ENCODE peak calls at places on chromosomes 16 and 17, in five cellular contexts. B is tibial nerve, M is fibroblast of lung, W is A673, Q is left lung. P is an unnamed sample.
A peak's percentile ranks its signal among the peaks of the same experiment; 100 is the strongest.

GRCh38 chr16:12677472-12677871 is 126.2 kb downstream of the CPPED1 start:
- DNase-seq in W (no peak), Q (no peak), B (no peak), M (no peak), P (no peak)

GRCh38 chr17:41754066-41754465 is 19.6 kb upstream of the HAP1 start:
- DNase-seq in M (no peak), W (no peak), Q (no peak), B (no peak), P (no peak)

GRCh38 chr16:24070851-24071250 is 185.3 kb upstream of the CACNG3 start:
- DNase-seq in B (no peak), Q (no peak), W (peak; percentile 89), M (peak; percentile 6), P (peak; percentile 15)

GRCh38 chr17:43737722-43738121 is 20.9 kb downstream of the SOST start:
- DNase-seq in B (no peak), Q (no peak), W (no peak), M (no peak), P (no peak)

GRCh38 chr17:10036511-10037061 is 131.5 kb upstream of the RCVRN start:
- DNase-seq in W (no peak), B (peak; percentile 73), Q (peak; percentile 90), M (no peak), P (peak; percentile 41)

GRCh38 chr17:17765359-17765758 is 71.4 kb downstream of the SREBF1 start:
- DNase-seq in Q (no peak), M (peak; percentile 34), W (no peak), B (no peak), P (no peak)

GRCh38 chr16:11615756-11616447 is 29.2 kb upstream of the LITAF start:
- DNase-seq in B (no peak), M (peak; percentile 54), Q (no peak), W (no peak), P (no peak)

GRCh38 chr17:34639706-34640425 is 60.5 kb downstream of the TMEM132E start:
- DNase-seq in Q (no peak), M (no peak), W (no peak), B (no peak), P (no peak)

GRCh38 chr17:60421273-60422161 is 772 bp upstream of the CHCT1 start:
- DNase-seq in Q (peak; percentile 95), M (peak; percentile 45), B (peak; percentile 35), W (peak; percentile 90), P (peak; percentile 72)

GRCh38 chr16:72179592-72179991 is 7.6 kb upstream of the PMFBP1 start:
- DNase-seq in M (no peak), B (no peak), W (no peak), Q (no peak), P (no peak)

GRCh38 chr17:32854177-32854576 is 22.7 kb downstream of the MYO1D start:
- DNase-seq in W (no peak), Q (no peak), B (no peak), M (peak; percentile 11), P (no peak)

GRCh38 chr17:45985447-45985846 is 13.6 kb upstream of the STH start:
- DNase-seq in Q (no peak), B (no peak), M (no peak), W (no peak), P (no peak)

GRCh38 chr17:48429638-48430586 is at the start of gene SKAP1:
- DNase-seq in M (no peak), B (no peak), W (no peak), Q (peak; percentile 81), P (no peak)

GRCh38 chr17:65085397-65085796 is 28.9 kb upstream of the GNA13 start:
- DNase-seq in B (no peak), M (no peak), W (peak; percentile 26), Q (no peak), P (no peak)

GRCh38 chr16:55263271-55264250 is 60.4 kb upstream of the IRX6 start:
- DNase-seq in W (no peak), B (no peak), Q (no peak), M (no peak), P (no peak)

GRCh38 chr17:73480740-73481139 is 163.5 kb downstream of the SDK2 start:
- DNase-seq in B (no peak), W (no peak), M (no peak), Q (no peak), P (no peak)

GRCh38 chr17:39400547-39401411 is 647 bp downstream of the FBXL20 start:
- DNase-seq in Q (no peak), B (no peak), M (no peak), W (no peak), P (no peak)

GRCh38 chr17:2551493-2551892 is 39.8 kb upstream of the METTL16 start:
- DNase-seq in W (no peak), M (no peak), B (no peak), Q (no peak), P (no peak)

GRCh38 chr17:74361613-74362391 is at the start of gene BTBD17:
- DNase-seq in W (peak; percentile 75), B (peak; percentile 20), Q (no peak), M (no peak), P (peak; percentile 81)

GRCh38 chr17:17204041-17204591 is 2.0 kb downstream of the PLD6 start:
- DNase-seq in B (no peak), W (no peak), Q (peak; percentile 73), M (no peak), P (no peak)

GRCh38 chr16:1877804-1878203 is 5.8 kb upstream of the MEIOB start:
- DNase-seq in B (no peak), M (no peak), W (no peak), Q (no peak), P (no peak)

GRCh38 chr16:2962334-2963073 is 1.6 kb upstream of the KREMEN2 start:
- DNase-seq in M (no peak), W (no peak), Q (no peak), B (no peak), P (no peak)

GRCh38 chr16:50666658-50667496 is 14.2 kb downstream of the SNX20 start:
- DNase-seq in M (no peak), B (no peak), Q (no peak), W (no peak), P (no peak)

GRCh38 chr17:7081341-7082062 is 1.5 kb upstream of the CLEC10A start:
- DNase-seq in B (no peak), Q (no peak), M (no peak), W (no peak), P (no peak)

GRCh38 chr17:16101440-16101839 is 101.8 kb downstream of the TTC19 start:
- DNase-seq in W (no peak), B (no peak), Q (no peak), M (no peak), P (no peak)

GRCh38 chr17:16106161-16106891 is 106.7 kb downstream of the TTC19 start:
- DNase-seq in Q (no peak), B (no peak), M (peak; percentile 77), W (peak; percentile 48), P (no peak)

GRCh38 chr17:16104189-16104588 is 104.6 kb downstream of the TTC19 start:
- DNase-seq in B (no peak), W (no peak), M (no peak), Q (no peak), P (no peak)

GRCh38 chr17:16100737-16101400 is 101.2 kb downstream of the TTC19 start:
- DNase-seq in M (peak; percentile 8), W (no peak), Q (no peak), B (no peak), P (no peak)
- TF ChIP-seq CTCF in M (no peak), W (no peak), Q (no peak), B (no peak), P (no peak)

DNA sequence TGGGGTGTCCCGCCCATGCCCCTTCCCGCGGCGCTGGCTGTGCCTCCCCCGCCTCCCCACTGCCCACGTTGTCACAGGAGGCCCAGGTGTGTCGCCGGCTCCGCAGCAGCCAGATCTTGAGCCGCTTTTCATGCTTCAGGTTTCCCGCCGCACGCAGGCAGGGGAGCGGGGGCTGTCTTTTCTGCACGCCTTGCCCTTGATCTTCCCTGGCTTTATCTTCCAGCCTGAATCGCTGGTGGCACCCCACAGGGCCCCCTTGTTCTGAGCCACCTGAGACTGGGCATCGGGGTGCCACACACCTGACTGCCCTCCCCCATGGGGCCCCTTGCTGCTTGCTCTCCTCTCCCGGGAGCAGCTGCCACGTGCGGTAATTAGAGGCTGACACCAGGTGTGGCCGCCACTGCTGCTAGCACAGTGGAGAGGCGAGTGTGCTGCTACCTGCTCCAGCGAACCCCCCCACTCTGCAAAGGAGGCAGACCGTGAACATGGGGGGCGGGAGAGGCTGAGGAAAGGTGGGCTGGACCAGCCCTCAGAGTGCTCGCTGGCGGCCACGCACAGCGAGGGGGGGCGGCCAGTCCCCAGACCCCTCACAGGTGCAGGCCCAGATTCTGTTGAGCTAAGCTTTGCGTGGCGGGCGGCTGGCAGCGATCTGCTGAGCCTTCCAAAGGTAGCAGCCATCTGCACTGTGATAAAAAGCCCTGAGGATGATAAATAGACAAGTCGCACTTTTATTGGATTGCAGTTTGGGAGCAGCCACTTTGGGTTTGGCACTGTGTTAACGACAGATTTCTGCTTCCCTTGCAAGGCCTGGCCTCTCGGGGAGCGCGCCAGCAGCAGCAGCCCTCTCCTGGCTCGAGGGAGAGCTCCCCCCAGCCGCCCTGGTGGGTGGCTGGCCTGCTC is 168.0 kb upstream of the GSE1 start:
- DNase-seq in M (no peak), B (no peak), Q (no peak), W (no peak), P (no peak)
- TF ChIP-seq CTCF in M (no peak), B (no peak), Q (no peak), W (no peak), P (no peak)

GRCh38 chr17:66198242-66198641 is 6.3 kb upstream of the CEP112 start:
- DNase-seq in M (no peak), B (no peak), Q (no peak), W (no peak), P (no peak)

GRCh38 chr17:66203274-66204015 is 11.5 kb upstream of the CEP112 start:
- DNase-seq in Q (no peak), W (no peak), M (no peak), B (no peak), P (no peak)

GRCh38 chr17:66200685-66201092 is 8.8 kb upstream of the CEP112 start:
- DNase-seq in W (peak; percentile 90), Q (no peak), M (peak; percentile 80), B (no peak), P (peak; percentile 63)
- TF ChIP-seq CTCF in W (peak; percentile 87), Q (peak; percentile 41), M (peak; percentile 76), B (peak; percentile 50), P (peak; percentile 70)

GRCh38 chr17:82230627-82231311 is 1.9 kb downstream of the SLC16A3 start:
- DNase-seq in W (no peak), M (peak; percentile 79), B (peak; percentile 78), Q (peak; percentile 97), P (peak; percentile 57)
- TF ChIP-seq CTCF in W (no peak), M (peak; percentile 29), B (peak; percentile 60), Q (peak; percentile 56), P (peak; percentile 60)